ENCODE peak calls at places on chromosome 20, in nine cellular contexts. One of them, this sample, is unnamed.

GRCh38 chr20:53395188-53395923 is 198.3 kb downstream of the ZNF217 start:
- DNase-seq in nephron progenitor cell: no peak
- DNase-seq in GM12865: no peak
- DNase-seq in prostate gland: no peak
- DNase-seq in mesothelial cell of epicardium: no peak
- DNase-seq in GM13976: no peak
- DNase-seq in cardiac fibroblast: no peak
- DNase-seq in fibroblast of pulmonary artery: no peak
- DNase-seq in cardiac muscle cell: no peak
- DNase-seq in this sample: no peak

GRCh38 chr20:53608071-53608455 is 14.4 kb upstream of the ZNF217 start:
- DNase-seq in prostate gland: no peak
- DNase-seq in nephron progenitor cell: no peak
- DNase-seq in GM13976: no peak
- DNase-seq in GM12865: no peak
- DNase-seq in cardiac muscle cell: no peak
- DNase-seq in mesothelial cell of epicardium: no peak
- DNase-seq in fibroblast of pulmonary artery: no peak
- DNase-seq in cardiac fibroblast: no peak
- DNase-seq in this sample: no peak

GRCh38 chr20:53943522-53944291 is 126.7 kb downstream of the BCAS1 start:
- DNase-seq in fibroblast of pulmonary artery: peak
- DNase-seq in nephron progenitor cell: no peak
- DNase-seq in prostate gland: no peak
- DNase-seq in mesothelial cell of epicardium: no peak
- DNase-seq in cardiac muscle cell: peak
- DNase-seq in GM12865: peak
- DNase-seq in GM13976: peak
- DNase-seq in cardiac fibroblast: peak
- DNase-seq in this sample: no peak

GRCh38 chr20:10286356-10286755 is 67.7 kb downstream of the SNAP25 start:
- DNase-seq in fibroblast of pulmonary artery: no peak
- DNase-seq in GM12865: no peak
- DNase-seq in prostate gland: no peak
- DNase-seq in cardiac muscle cell: no peak
- DNase-seq in GM13976: no peak
- DNase-seq in nephron progenitor cell: no peak
- DNase-seq in mesothelial cell of epicardium: no peak
- DNase-seq in cardiac fibroblast: no peak
- DNase-seq in this sample: no peak

GRCh38 chr20:9626357-9626756 is 112.0 kb downstream of the LAMP5 start:
- DNase-seq in GM12865: peak
- DNase-seq in cardiac muscle cell: no peak
- DNase-seq in fibroblast of pulmonary artery: no peak
- DNase-seq in mesothelial cell of epicardium: no peak
- DNase-seq in prostate gland: no peak
- DNase-seq in nephron progenitor cell: no peak
- DNase-seq in cardiac fibroblast: no peak
- DNase-seq in GM13976: no peak
- DNase-seq in this sample: no peak

GRCh38 chr20:37390891-37391525 is 45.1 kb downstream of the SRC start:
- DNase-seq in prostate gland: no peak
- DNase-seq in fibroblast of pulmonary artery: no peak
- DNase-seq in cardiac fibroblast: no peak
- DNase-seq in nephron progenitor cell: no peak
- DNase-seq in GM12865: no peak
- DNase-seq in mesothelial cell of epicardium: no peak
- DNase-seq in cardiac muscle cell: no peak
- DNase-seq in GM13976: no peak
- DNase-seq in this sample: no peak

GRCh38 chr20:45354423-45355208 is 6.4 kb upstream of the SDC4 start:
- DNase-seq in GM13976: no peak
- DNase-seq in mesothelial cell of epicardium: no peak
- DNase-seq in cardiac muscle cell: no peak
- DNase-seq in cardiac fibroblast: peak
- DNase-seq in nephron progenitor cell: no peak
- DNase-seq in GM12865: no peak
- DNase-seq in prostate gland: no peak
- DNase-seq in fibroblast of pulmonary artery: peak
- DNase-seq in this sample: no peak

GRCh38 chr20:51800132-51800721 is 2.1 kb downstream of the SALL4 start:
- DNase-seq in cardiac muscle cell: peak
- DNase-seq in GM12865: peak
- DNase-seq in prostate gland: peak
- DNase-seq in GM13976: peak
- DNase-seq in nephron progenitor cell: peak
- DNase-seq in mesothelial cell of epicardium: peak
- DNase-seq in cardiac fibroblast: peak
- DNase-seq in fibroblast of pulmonary artery: peak
- DNase-seq in this sample: peak

GRCh38 chr20:56967916-56968315 is 298.5 kb downstream of the BMP7 start:
- DNase-seq in cardiac fibroblast: no peak
- DNase-seq in nephron progenitor cell: no peak
- DNase-seq in mesothelial cell of epicardium: no peak
- DNase-seq in fibroblast of pulmonary artery: no peak
- DNase-seq in prostate gland: no peak
- DNase-seq in cardiac muscle cell: no peak
- DNase-seq in GM12865: no peak
- DNase-seq in GM13976: no peak
- DNase-seq in this sample: no peak

GRCh38 chr20:56968386-56969048 is 297.9 kb downstream of the BMP7 start:
- DNase-seq in cardiac fibroblast: no peak
- DNase-seq in fibroblast of pulmonary artery: no peak
- DNase-seq in mesothelial cell of epicardium: no peak
- DNase-seq in nephron progenitor cell: no peak
- DNase-seq in GM12865: no peak
- DNase-seq in prostate gland: no peak
- DNase-seq in cardiac muscle cell: no peak
- DNase-seq in GM13976: no peak
- DNase-seq in this sample: no peak

DNA sequence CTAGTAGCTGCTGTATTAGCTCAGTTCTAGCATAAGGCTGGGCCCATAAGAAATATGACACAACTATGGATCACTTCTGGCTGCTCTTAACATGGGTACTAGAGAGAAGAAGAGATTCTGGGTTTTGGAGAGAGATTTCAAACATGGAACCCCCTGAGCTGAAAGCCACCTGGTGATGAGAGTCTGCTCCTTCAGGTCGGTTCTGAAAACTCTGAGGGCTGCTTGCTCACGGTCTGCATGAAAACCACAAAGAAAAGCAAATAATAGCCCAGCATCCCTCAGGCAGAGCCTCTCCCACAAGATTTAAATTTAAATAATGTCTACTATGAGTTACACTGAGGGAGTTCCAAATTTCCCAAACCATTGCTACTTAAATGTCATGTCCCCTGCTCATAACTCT is 301.6 kb downstream of the BMP7 start:
- DNase-seq in cardiac muscle cell: no peak
- DNase-seq in cardiac fibroblast: no peak
- DNase-seq in prostate gland: no peak
- DNase-seq in GM13976: no peak
- DNase-seq in nephron progenitor cell: no peak
- DNase-seq in GM12865: no peak
- DNase-seq in mesothelial cell of epicardium: no peak
- DNase-seq in fibroblast of pulmonary artery: no peak
- DNase-seq in this sample: no peak
- TF ChIP-seq CTCF in cardiac muscle cell: no peak
- TF ChIP-seq CTCF in cardiac fibroblast: no peak
- TF ChIP-seq CTCF in prostate gland: no peak
- TF ChIP-seq CTCF in GM13976: no peak
- TF ChIP-seq CTCF in nephron progenitor cell: no peak
- TF ChIP-seq CTCF in GM12865: no peak
- TF ChIP-seq CTCF in mesothelial cell of epicardium: no peak
- TF ChIP-seq CTCF in fibroblast of pulmonary artery: no peak
- TF ChIP-seq CTCF in this sample: no peak

GRCh38 chr20:59026904-59027745 is 5.0 kb downstream of the ATP5F1E start:
- DNase-seq in prostate gland: no peak
- DNase-seq in GM13976: no peak
- DNase-seq in nephron progenitor cell: no peak
- DNase-seq in fibroblast of pulmonary artery: no peak
- DNase-seq in cardiac muscle cell: no peak
- DNase-seq in GM12865: no peak
- DNase-seq in cardiac fibroblast: no peak
- DNase-seq in mesothelial cell of epicardium: no peak
- DNase-seq in this sample: no peak

GRCh38 chr20:59030911-59031310 is 1.2 kb downstream of the ATP5F1E start:
- DNase-seq in prostate gland: no peak
- DNase-seq in fibroblast of pulmonary artery: no peak
- DNase-seq in GM13976: no peak
- DNase-seq in cardiac fibroblast: no peak
- DNase-seq in GM12865: no peak
- DNase-seq in mesothelial cell of epicardium: no peak
- DNase-seq in nephron progenitor cell: no peak
- DNase-seq in cardiac muscle cell: no peak
- DNase-seq in this sample: no peak

GRCh38 chr20:59031326-59032022 is 661 bp downstream of the ATP5F1E start:
- DNase-seq in GM13976: no peak
- DNase-seq in prostate gland: no peak
- DNase-seq in cardiac muscle cell: no peak
- DNase-seq in GM12865: peak
- DNase-seq in cardiac fibroblast: no peak
- DNase-seq in mesothelial cell of epicardium: no peak
- DNase-seq in nephron progenitor cell: no peak
- DNase-seq in fibroblast of pulmonary artery: no peak
- DNase-seq in this sample: no peak

GRCh38 chr20:59027746-59028320 is 4.3 kb downstream of the ATP5F1E start:
- DNase-seq in cardiac fibroblast: peak
- DNase-seq in GM12865: no peak
- DNase-seq in GM13976: no peak
- DNase-seq in fibroblast of pulmonary artery: peak
- DNase-seq in prostate gland: no peak
- DNase-seq in cardiac muscle cell: no peak
- DNase-seq in mesothelial cell of epicardium: no peak
- DNase-seq in nephron progenitor cell: peak
- DNase-seq in this sample: no peak

GRCh38 chr20:59028812-59029211 is 3.3 kb downstream of the ATP5F1E start:
- DNase-seq in nephron progenitor cell: no peak
- DNase-seq in mesothelial cell of epicardium: no peak
- DNase-seq in fibroblast of pulmonary artery: no peak
- DNase-seq in cardiac fibroblast: no peak
- DNase-seq in GM12865: no peak
- DNase-seq in cardiac muscle cell: no peak
- DNase-seq in GM13976: no peak
- DNase-seq in prostate gland: no peak
- DNase-seq in this sample: no peak
- TF ChIP-seq CTCF in nephron progenitor cell: no peak
- TF ChIP-seq CTCF in mesothelial cell of epicardium: no peak
- TF ChIP-seq CTCF in fibroblast of pulmonary artery: no peak
- TF ChIP-seq CTCF in cardiac fibroblast: no peak
- TF ChIP-seq CTCF in GM12865: no peak
- TF ChIP-seq CTCF in cardiac muscle cell: no peak
- TF ChIP-seq CTCF in GM13976: no peak
- TF ChIP-seq CTCF in prostate gland: no peak
- TF ChIP-seq CTCF in this sample: no peak

GRCh38 chr20:57581202-57582028 is 20.5 kb downstream of the PCK1 start:
- DNase-seq in GM13976: no peak
- DNase-seq in mesothelial cell of epicardium: no peak
- DNase-seq in cardiac muscle cell: no peak
- DNase-seq in fibroblast of pulmonary artery: no peak
- DNase-seq in nephron progenitor cell: no peak
- DNase-seq in prostate gland: no peak
- DNase-seq in cardiac fibroblast: no peak
- DNase-seq in GM12865: no peak
- DNase-seq in this sample: no peak

GRCh38 chr20:57583289-57584257 is 22.7 kb downstream of the PCK1 start:
- DNase-seq in nephron progenitor cell: no peak
- DNase-seq in prostate gland: no peak
- DNase-seq in cardiac muscle cell: no peak
- DNase-seq in cardiac fibroblast: no peak
- DNase-seq in mesothelial cell of epicardium: no peak
- DNase-seq in GM12865: no peak
- DNase-seq in fibroblast of pulmonary artery: no peak
- DNase-seq in GM13976: no peak
- DNase-seq in this sample: no peak

GRCh38 chr20:57582029-57582378 is 21.1 kb downstream of the PCK1 start:
- DNase-seq in GM12865: no peak
- DNase-seq in mesothelial cell of epicardium: no peak
- DNase-seq in GM13976: no peak
- DNase-seq in fibroblast of pulmonary artery: no peak
- DNase-seq in cardiac fibroblast: no peak
- DNase-seq in nephron progenitor cell: no peak
- DNase-seq in prostate gland: no peak
- DNase-seq in cardiac muscle cell: no peak
- DNase-seq in this sample: no peak

GRCh38 chr20:57580478-57581201 is 19.7 kb downstream of the PCK1 start:
- DNase-seq in fibroblast of pulmonary artery: no peak
- DNase-seq in GM13976: no peak
- DNase-seq in nephron progenitor cell: no peak
- DNase-seq in prostate gland: no peak
- DNase-seq in cardiac muscle cell: no peak
- DNase-seq in GM12865: no peak
- DNase-seq in cardiac fibroblast: no peak
- DNase-seq in mesothelial cell of epicardium: no peak
- DNase-seq in this sample: no peak

DNA sequence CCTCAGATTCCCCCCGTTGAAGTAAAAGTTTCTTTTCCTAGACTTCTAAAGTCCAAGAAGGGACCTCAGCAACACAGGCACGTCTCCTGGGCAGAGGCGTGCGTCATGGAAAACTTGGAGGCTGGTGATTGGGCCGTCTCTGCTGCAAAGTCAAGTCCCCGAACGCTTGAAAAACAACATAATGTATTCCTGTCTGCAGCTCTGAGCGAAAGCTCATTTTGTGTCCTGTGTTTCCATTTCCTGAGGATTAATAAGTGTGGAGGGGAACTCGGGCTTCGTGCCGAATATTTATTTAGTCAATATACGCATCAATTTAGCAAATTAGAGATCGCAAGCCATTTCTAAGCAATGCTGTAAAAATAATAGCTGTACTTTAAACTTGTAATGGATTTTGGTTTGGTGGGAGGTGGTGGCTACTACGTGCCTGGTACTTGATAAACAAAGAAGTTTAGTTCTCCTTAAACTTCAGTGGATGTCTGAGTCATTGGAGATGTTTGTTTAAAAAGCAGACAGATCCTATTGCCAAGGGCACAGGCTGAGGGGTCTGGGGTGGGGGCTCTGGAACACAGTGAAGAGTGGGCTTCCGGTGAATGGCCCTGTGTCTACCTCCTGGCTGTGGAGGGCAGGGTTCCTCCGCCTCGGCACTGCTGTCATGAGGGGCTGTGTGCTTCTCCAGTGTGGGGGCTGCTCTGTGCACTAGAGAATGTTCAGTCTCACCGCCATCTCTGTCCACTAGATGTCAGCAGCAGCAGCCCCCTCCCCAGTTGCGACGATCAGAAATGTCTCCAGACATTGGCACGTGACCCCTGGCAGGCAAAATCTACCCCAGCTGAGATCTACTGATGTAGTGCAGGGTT is 21.8 kb downstream of the PCK1 start:
- DNase-seq in mesothelial cell of epicardium: no peak
- DNase-seq in GM13976: no peak
- DNase-seq in cardiac fibroblast: peak
- DNase-seq in GM12865: no peak
- DNase-seq in nephron progenitor cell: peak
- DNase-seq in prostate gland: no peak
- DNase-seq in cardiac muscle cell: peak
- DNase-seq in fibroblast of pulmonary artery: peak
- DNase-seq in this sample: no peak
- TF ChIP-seq CTCF in mesothelial cell of epicardium: no peak
- TF ChIP-seq CTCF in GM13976: peak
- TF ChIP-seq CTCF in cardiac fibroblast: peak
- TF ChIP-seq CTCF in GM12865: peak
- TF ChIP-seq CTCF in nephron progenitor cell: peak
- TF ChIP-seq CTCF in prostate gland: no peak
- TF ChIP-seq CTCF in cardiac muscle cell: no peak
- TF ChIP-seq CTCF in fibroblast of pulmonary artery: peak
- TF ChIP-seq CTCF in this sample: no peak

GRCh38 chr20:47676219-47676721 is 109.0 kb downstream of the SULF2 start:
- DNase-seq in mesothelial cell of epicardium: no peak
- DNase-seq in cardiac fibroblast: no peak
- DNase-seq in GM12865: no peak
- DNase-seq in nephron progenitor cell: no peak
- DNase-seq in fibroblast of pulmonary artery: no peak
- DNase-seq in cardiac muscle cell: peak
- DNase-seq in prostate gland: no peak
- DNase-seq in GM13976: peak
- DNase-seq in this sample: no peak
- TF ChIP-seq CTCF in mesothelial cell of epicardium: no peak
- TF ChIP-seq CTCF in cardiac fibroblast: no peak
- TF ChIP-seq CTCF in GM12865: no peak
- TF ChIP-seq CTCF in nephron progenitor cell: no peak
- TF ChIP-seq CTCF in fibroblast of pulmonary artery: no peak
- TF ChIP-seq CTCF in cardiac muscle cell: no peak
- TF ChIP-seq CTCF in prostate gland: no peak
- TF ChIP-seq CTCF in GM13976: no peak
- TF ChIP-seq CTCF in this sample: no peak

This sample was measured in omental fat pad.